ENCODE peak calls at places on chromosomes 13 and 19, in six cellular contexts. D, E, I, W, G and L are unnamed samples.
A peak's percentile ranks its signal among the peaks of the same experiment; 100 is the strongest.

GRCh38 chr19:29618871-29619270 is 12.8 kb downstream of the POP4 start:
- DNase-seq in I (no peak), D (no peak), G (no peak), W (no peak), E (no peak), L (no peak)

GRCh38 chr19:4660181-4660791 is 9.9 kb downstream of the MYDGF start:
- DNase-seq in W (peak; percentile 67), G (peak; percentile 22), I (no peak), E (peak; percentile 53), D (no peak), L (peak; percentile 83)

GRCh38 chr19:30086916-30087315 is 144.9 kb downstream of the URI1 start:
- DNase-seq in W (no peak), D (no peak), G (no peak), I (no peak), E (no peak), L (no peak)

GRCh38 chr13:41579168-41579567 is 121.8 kb downstream of the RGCC start:
- DNase-seq in G (no peak), D (no peak), W (no peak), E (no peak), I (no peak), L (no peak)

GRCh38 chr13:109919715-109920375 is 133.5 kb upstream of the IRS2 start:
- DNase-seq in D (peak; percentile 34), W (no peak), I (no peak), G (no peak), E (no peak), L (no peak)

GRCh38 chr19:7391218-7391670 is 42.5 kb downstream of the ARHGEF18 start:
- DNase-seq in D (peak; percentile 77), E (peak; percentile 80), G (peak; percentile 89), I (no peak), W (no peak), L (no peak)

GRCh38 chr13:44147648-44148047 is 226.0 kb upstream of the SERP2 start:
- DNase-seq in W (no peak), E (no peak), G (no peak), I (no peak), D (no peak), L (no peak)

GRCh38 chr13:79655509-79655908 is 174.6 kb downstream of the NDFIP2 start:
- DNase-seq in E (no peak), I (no peak), W (no peak), G (no peak), D (no peak), L (no peak)

GRCh38 chr19:42048992-42049391 is 21.0 kb downstream of the GRIK5 start:
- DNase-seq in I (no peak), W (no peak), E (no peak), D (no peak), G (peak; percentile 11), L (no peak)

GRCh38 chr13:97307882-97308624 is 85.9 kb downstream of the MBNL2 start:
- DNase-seq in D (peak; percentile 68), G (peak; percentile 66), W (no peak), I (peak; percentile 50), E (peak; percentile 59), L (no peak)

GRCh38 chr19:4057913-4058695 is 8.6 kb downstream of the ZBTB7A start:
- DNase-seq in W (no peak), D (peak; percentile 85), G (peak; percentile 93), E (peak; percentile 88), I (no peak), L (peak; percentile 38)

GRCh38 chr19:8240274-8241229 is 31.4 kb downstream of the CERS4 start:
- DNase-seq in W (peak; percentile 62), I (peak; percentile 79), D (peak; percentile 94), E (peak; percentile 23), G (peak; percentile 95), L (peak; percentile 81)

GRCh38 chr13:99749627-99750026 is 221.9 kb downstream of the ZIC5 start:
- DNase-seq in W (no peak), I (no peak), D (no peak), E (no peak), G (no peak), L (no peak)

GRCh38 chr13:36859259-36859658 is 40.2 kb downstream of the RFXAP start:
- DNase-seq in I (no peak), G (no peak), D (no peak), W (no peak), E (no peak), L (no peak)

GRCh38 chr13:91721413-91721812 is 323.0 kb downstream of the GPC5 start:
- DNase-seq in D (no peak), I (no peak), E (no peak), G (no peak), W (no peak), L (no peak)

GRCh38 chr13:101511766-101512165 is 59.3 kb downstream of the ITGBL1 start:
- DNase-seq in I (no peak), E (no peak), G (no peak), W (no peak), D (no peak), L (no peak)

GRCh38 chr19:35247526-35248309 is 1.1 kb upstream of the LSR start:
- DNase-seq in W (peak; percentile 91), G (no peak), E (peak; percentile 97), D (no peak), I (peak; percentile 88), L (peak; percentile 97)

GRCh38 chr19:19385900-19386339 is 19.6 kb upstream of the GATAD2A start:
- DNase-seq in D (no peak), G (no peak), I (no peak), E (peak; percentile 76), W (peak; percentile 74), L (peak; percentile 52)

GRCh38 chr19:17576758-17577532 is 21.5 kb downstream of the COLGALT1 start:
- DNase-seq in I (peak; percentile 84), G (no peak), W (peak; percentile 98), D (no peak), E (peak; percentile 12), L (peak; percentile 100)

GRCh38 chr13:34358811-34359513 is 541.0 kb downstream of the RFC3 start:
- DNase-seq in E (no peak), W (no peak), D (peak; percentile 72), G (peak; percentile 93), I (no peak), L (no peak)

GRCh38 chr19:2618611-2619010 is 83.9 kb downstream of the GNG7 start:
- DNase-seq in G (no peak), I (no peak), W (no peak), E (peak; percentile 54), D (peak; percentile 28), L (no peak)

DNA sequence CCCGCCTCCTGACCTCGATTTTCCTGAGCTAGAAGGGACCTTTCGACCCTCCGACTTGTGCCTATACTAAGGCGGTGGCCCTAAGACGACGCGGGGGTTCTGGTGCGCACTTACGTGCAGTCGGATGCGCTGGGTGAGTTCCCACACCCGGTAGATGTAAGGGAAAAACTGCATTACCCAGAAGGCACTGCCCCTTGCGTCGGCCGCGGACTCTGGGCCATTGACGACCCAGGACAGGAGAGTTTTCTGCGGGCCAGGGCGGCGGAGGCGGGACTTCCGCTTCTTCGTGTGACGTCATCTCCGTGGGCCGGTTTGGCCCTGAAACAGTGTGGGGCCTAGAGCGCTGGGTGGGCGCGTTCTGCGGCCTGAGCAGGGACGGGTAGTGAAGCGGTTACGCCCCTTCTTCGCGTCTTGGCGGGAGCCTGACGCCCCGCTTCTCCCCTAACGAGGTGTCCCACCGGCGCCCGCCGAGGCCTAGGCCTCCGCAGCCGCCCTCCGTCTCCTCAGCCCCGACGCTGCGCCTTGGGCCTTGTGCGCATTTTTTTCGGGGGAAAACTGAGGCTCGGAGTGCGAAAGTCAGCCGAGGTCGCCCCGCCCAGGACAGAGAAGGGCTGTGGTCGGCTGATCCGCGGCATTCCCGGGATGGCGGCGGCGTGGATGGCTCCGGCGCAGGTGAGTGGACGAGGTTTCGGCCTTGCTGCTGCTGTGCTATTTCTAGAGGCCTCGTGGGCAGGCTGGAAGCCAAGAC is at the start of gene ZNF460:
- DNase-seq in G (peak; percentile 98), D (peak; percentile 97), E (peak; percentile 97), I (peak; percentile 98), W (peak; percentile 97), L (peak; percentile 97)
- H2BK120ac ChIP-seq in G (peak within 1 kb of the TSS; percentile 86), D (peak within 1 kb of the TSS; percentile 92), E (peak within 1 kb of the TSS; percentile 95), I (no peak within 1 kb of the TSS), W (peak within 1 kb of the TSS; percentile 66), L (no peak within 1 kb of the TSS)

GRCh38 chr19:14164724-14165493 is 28.5 kb upstream of the ASF1B start:
- DNase-seq in E (no peak), W (no peak), I (no peak), D (no peak), G (no peak), L (no peak)

GRCh38 chr19:14167013-14167593 is 30.7 kb upstream of the ASF1B start:
- DNase-seq in W (no peak), I (no peak), G (no peak), D (no peak), E (no peak), L (no peak)

GRCh38 chr19:14167594-14168138 is 31.3 kb upstream of the ASF1B start:
- DNase-seq in W (no peak), E (no peak), D (no peak), I (no peak), G (no peak), L (no peak)

GRCh38 chr19:14165986-14166385 is 29.6 kb upstream of the ASF1B start:
- DNase-seq in D (no peak), W (no peak), G (no peak), I (no peak), E (no peak), L (no peak)

DNA sequence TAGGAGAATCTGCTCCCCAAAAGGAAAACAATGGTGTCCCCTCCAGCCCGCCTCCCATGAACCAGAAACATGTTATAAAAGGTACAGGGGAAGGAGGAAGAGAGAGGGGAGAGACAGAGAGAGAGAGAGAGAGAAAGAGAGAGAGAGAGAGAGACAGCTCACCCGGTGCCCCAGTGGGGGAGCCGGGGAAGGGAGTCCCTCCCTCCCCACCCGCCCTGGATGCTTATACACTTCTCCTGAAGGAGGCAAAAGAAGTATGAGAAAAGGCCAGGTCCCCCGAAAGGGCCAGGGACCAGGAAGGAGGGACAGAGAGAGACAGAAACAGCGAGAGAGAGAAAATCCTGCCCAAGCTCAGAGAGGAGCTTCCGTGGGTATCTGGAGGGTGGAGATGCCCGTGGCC is 30.1 kb upstream of the ASF1B start:
- DNase-seq in D (no peak), E (no peak), G (no peak), W (no peak), I (no peak), L (no peak)
- H4K91ac ChIP-seq in D (no peak overlapping the region), E (no peak overlapping the region), G (no peak overlapping the region), W (no peak overlapping the region), I (no peak overlapping the region), L (no peak overlapping the region)

DNA sequence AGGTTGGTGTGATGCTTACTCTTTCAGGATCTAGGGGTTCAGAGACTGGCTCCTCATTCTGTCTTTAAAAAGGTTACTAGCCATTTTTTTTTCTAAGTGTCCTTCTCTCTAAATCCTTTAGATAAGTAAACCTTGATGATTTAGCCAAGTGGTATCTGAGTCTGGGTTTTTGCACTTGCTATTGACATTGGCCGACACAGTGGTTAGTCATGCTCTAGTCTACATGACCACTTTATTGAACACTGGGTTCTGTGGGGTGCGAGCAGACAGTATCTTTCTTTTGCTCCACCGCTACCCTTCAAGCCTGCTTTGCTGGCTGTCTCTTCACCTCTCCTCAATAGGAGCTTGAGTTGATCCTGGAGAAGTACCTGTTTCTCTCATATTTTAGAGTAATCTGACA is 6.2 kb upstream of the NUP58 start:
- DNase-seq in I (no peak), E (no peak), D (peak; percentile 38), G (no peak), W (no peak), L (no peak)
- H2BK120ac ChIP-seq in I (no peak overlapping the region), E (no peak overlapping the region), D (no peak overlapping the region), G (no peak overlapping the region), W (no peak overlapping the region), L (no peak overlapping the region)

DNA sequence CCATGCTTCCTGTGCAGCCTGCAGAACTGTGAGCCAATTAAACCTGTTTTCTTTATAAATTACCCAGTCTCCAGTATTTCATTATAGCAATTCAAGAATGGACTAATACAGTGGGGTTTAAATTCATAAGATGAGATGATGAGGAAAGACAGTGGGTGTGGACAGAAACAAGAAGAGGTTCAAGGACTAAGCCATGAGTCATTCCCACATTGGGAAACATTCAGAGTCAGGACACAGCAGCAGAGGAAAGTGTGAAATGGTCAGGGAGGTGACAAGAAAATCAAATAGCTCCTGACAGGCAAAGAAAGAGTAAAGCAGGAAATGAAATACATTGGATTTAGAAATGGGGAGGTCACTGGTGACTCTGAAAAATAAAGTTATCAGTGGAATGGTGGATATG is 9.1 kb downstream of the ZNF841 start:
- DNase-seq in G (no peak), I (no peak), D (peak; percentile 30), W (no peak), E (no peak), L (no peak)
- H4K91ac ChIP-seq in G (no peak overlapping the region), I (no peak overlapping the region), D (no peak overlapping the region), W (no peak overlapping the region), E (no peak overlapping the region), L (no peak overlapping the region)